ENCODE peak calls at places on chromosomes 3 and 15, in five cellular contexts. One of them, this sample, is unnamed.

GRCh38 chr3:156291269-156292123 is 171.1 kb downstream of the KCNAB1 start:
- DNase-seq in posterior cingulate gyrus: peak; percentile 27
- DNase-seq in DMS53: no peak
- DNase-seq in naive thymus-derived CD8-positive, alpha-beta T cell: peak; percentile 6
- DNase-seq in C1 segment of cervical spinal cord: no peak
- DNase-seq in this sample: peak; percentile 26

GRCh38 chr3:22361465-22361864 is 610.5 kb upstream of the ZNF385D start:
- DNase-seq in DMS53: no peak
- DNase-seq in posterior cingulate gyrus: no peak
- DNase-seq in naive thymus-derived CD8-positive, alpha-beta T cell: no peak
- DNase-seq in C1 segment of cervical spinal cord: no peak
- DNase-seq in this sample: no peak

GRCh38 chr3:168040624-168041208 is 55.0 kb downstream of the GOLIM4 start:
- DNase-seq in posterior cingulate gyrus: no peak
- DNase-seq in naive thymus-derived CD8-positive, alpha-beta T cell: no peak
- DNase-seq in DMS53: peak; percentile 74
- DNase-seq in C1 segment of cervical spinal cord: no peak
- DNase-seq in this sample: peak; percentile 80

GRCh38 chr15:74378853-74379252 is 11.4 kb upstream of the CYP11A1 start:
- DNase-seq in C1 segment of cervical spinal cord: no peak
- DNase-seq in naive thymus-derived CD8-positive, alpha-beta T cell: no peak
- DNase-seq in posterior cingulate gyrus: no peak
- DNase-seq in DMS53: no peak
- DNase-seq in this sample: peak; percentile 71

GRCh38 chr3:190621971-190622370 is 108.1 kb downstream of the IL1RAP start:
- DNase-seq in DMS53: no peak
- DNase-seq in posterior cingulate gyrus: no peak
- DNase-seq in C1 segment of cervical spinal cord: no peak
- DNase-seq in naive thymus-derived CD8-positive, alpha-beta T cell: no peak
- DNase-seq in this sample: no peak

GRCh38 chr3:3519266-3519665 is 280.0 kb upstream of the LRRN1 start:
- DNase-seq in naive thymus-derived CD8-positive, alpha-beta T cell: no peak
- DNase-seq in DMS53: no peak
- DNase-seq in posterior cingulate gyrus: no peak
- DNase-seq in C1 segment of cervical spinal cord: no peak
- DNase-seq in this sample: no peak

GRCh38 chr15:71792521-71792920 is 17.8 kb upstream of the NR2E3 start:
- DNase-seq in posterior cingulate gyrus: no peak
- DNase-seq in naive thymus-derived CD8-positive, alpha-beta T cell: no peak
- DNase-seq in DMS53: peak; percentile 12
- DNase-seq in C1 segment of cervical spinal cord: no peak
- DNase-seq in this sample: no peak

GRCh38 chr3:25910997-25911396 is 121.1 kb downstream of the OXSM start:
- DNase-seq in naive thymus-derived CD8-positive, alpha-beta T cell: peak; percentile 30
- DNase-seq in posterior cingulate gyrus: no peak
- DNase-seq in C1 segment of cervical spinal cord: no peak
- DNase-seq in DMS53: peak; percentile 31
- DNase-seq in this sample: peak; percentile 46

GRCh38 chr3:181302960-181303359 is 313.4 kb upstream of the DNAJC19 start:
- DNase-seq in posterior cingulate gyrus: no peak
- DNase-seq in C1 segment of cervical spinal cord: no peak
- DNase-seq in DMS53: no peak
- DNase-seq in naive thymus-derived CD8-positive, alpha-beta T cell: no peak
- DNase-seq in this sample: peak; percentile 6

GRCh38 chr3:73490453-73491311 is 134.1 kb downstream of the PDZRN3 start:
- DNase-seq in naive thymus-derived CD8-positive, alpha-beta T cell: no peak
- DNase-seq in DMS53: peak; percentile 3
- DNase-seq in C1 segment of cervical spinal cord: no peak
- DNase-seq in posterior cingulate gyrus: no peak
- DNase-seq in this sample: peak; percentile 75

GRCh38 chr15:78987891-78988360 is 43.1 kb upstream of the CTSH start:
- DNase-seq in DMS53: no peak
- DNase-seq in posterior cingulate gyrus: no peak
- DNase-seq in C1 segment of cervical spinal cord: no peak
- DNase-seq in naive thymus-derived CD8-positive, alpha-beta T cell: no peak
- DNase-seq in this sample: peak; percentile 2

GRCh38 chr3:111590096-111590491 is 5.1 kb downstream of the ZBED2 start:
- DNase-seq in posterior cingulate gyrus: no peak
- DNase-seq in naive thymus-derived CD8-positive, alpha-beta T cell: no peak
- DNase-seq in C1 segment of cervical spinal cord: no peak
- DNase-seq in DMS53: no peak
- DNase-seq in this sample: no peak

GRCh38 chr3:159761377-159761776 is 227.3 kb upstream of the IL12A start:
- DNase-seq in naive thymus-derived CD8-positive, alpha-beta T cell: no peak
- DNase-seq in posterior cingulate gyrus: no peak
- DNase-seq in DMS53: peak; percentile 2
- DNase-seq in C1 segment of cervical spinal cord: no peak
- DNase-seq in this sample: peak; percentile 46

GRCh38 chr15:64851503-64851840 is 9.8 kb downstream of the PLEKHO2 start:
- DNase-seq in posterior cingulate gyrus: no peak
- DNase-seq in naive thymus-derived CD8-positive, alpha-beta T cell: no peak
- DNase-seq in DMS53: no peak
- DNase-seq in C1 segment of cervical spinal cord: no peak
- DNase-seq in this sample: no peak

GRCh38 chr15:29671308-29671981 is 150.8 kb downstream of the TJP1 start:
- DNase-seq in posterior cingulate gyrus: no peak
- DNase-seq in naive thymus-derived CD8-positive, alpha-beta T cell: no peak
- DNase-seq in DMS53: peak; percentile 73
- DNase-seq in C1 segment of cervical spinal cord: no peak
- DNase-seq in this sample: peak; percentile 88

GRCh38 chr3:138944136-138944658 is 2.7 kb downstream of the FOXL2 start:
- DNase-seq in DMS53: peak; percentile 29
- DNase-seq in naive thymus-derived CD8-positive, alpha-beta T cell: no peak
- DNase-seq in posterior cingulate gyrus: no peak
- DNase-seq in C1 segment of cervical spinal cord: no peak
- DNase-seq in this sample: no peak

GRCh38 chr3:123679712-123680386 is 95.0 kb upstream of the HACD2 start:
- DNase-seq in C1 segment of cervical spinal cord: no peak
- DNase-seq in naive thymus-derived CD8-positive, alpha-beta T cell: no peak
- DNase-seq in posterior cingulate gyrus: no peak
- DNase-seq in DMS53: no peak
- DNase-seq in this sample: peak; percentile 77

GRCh38 chr15:84736375-84736774 is 12.0 kb upstream of the ZNF592 start:
- DNase-seq in posterior cingulate gyrus: no peak
- DNase-seq in DMS53: no peak
- DNase-seq in C1 segment of cervical spinal cord: no peak
- DNase-seq in naive thymus-derived CD8-positive, alpha-beta T cell: peak; percentile 21
- DNase-seq in this sample: no peak

This sample was measured in NCI-H69.